ENCODE peak calls at places on chromosome 6, in four cellular contexts. Y is fibroblast of lung, I is HEK293T, L is skeletal muscle cell. C is an unnamed sample.

GRCh38 chr6:122984393-122984792 is 11.6 kb upstream of the CLVS2 start:
- DNase-seq in Y (no peak), I (no peak), L (no peak), C (no peak)

GRCh38 chr6:43970068-43970912 is 157.0 kb downstream of the MRPL14 start:
- DNase-seq in Y (no peak), I (no peak), L (no peak), C (no peak)

GRCh38 chr6:89321571-89321970 is 6.5 kb upstream of the GABRR2 start:
- DNase-seq in Y (no peak), I (no peak), L (no peak), C (no peak)

GRCh38 chr6:46044876-46045617 is 29.4 kb upstream of the CLIC5 start:
- DNase-seq in Y (peak), I (peak), L (peak), C (no peak)

GRCh38 chr6:12525276-12525675 is 191.3 kb upstream of the PHACTR1 start:
- DNase-seq in Y (no peak), I (no peak), L (no peak), C (no peak)

GRCh38 chr6:153162646-153163045 is 31.6 kb upstream of the RGS17 start:
- DNase-seq in Y (peak), I (no peak), L (no peak), C (no peak)

GRCh38 chr6:38427492-38428210 is 212.1 kb downstream of the BTBD9 start:
- DNase-seq in Y (no peak), I (no peak), L (no peak), C (no peak)

GRCh38 chr6:155215906-155216305 is 47.9 kb upstream of the CLDN20 start:
- DNase-seq in Y (no peak), I (no peak), L (no peak), C (no peak)

GRCh38 chr6:14552891-14553290 is 435.3 kb downstream of the CD83 start:
- DNase-seq in Y (no peak), I (no peak), L (no peak), C (no peak)

GRCh38 chr6:166637806-166638458 is 10.9 kb upstream of the RPS6KA2 start:
- DNase-seq in Y (no peak), I (no peak), L (no peak), C (no peak)

GRCh38 chr6:32954983-32955802 is 2.3 kb upstream of the HLA-DMA start:
- DNase-seq in Y (no peak), I (peak), L (no peak), C (no peak)

GRCh38 chr6:52162940-52163908 is 23.0 kb upstream of the IL17A start:
- DNase-seq in Y (peak), I (peak), L (no peak), C (no peak)

GRCh38 chr6:39362487-39362865 is 40.0 kb upstream of the KCNK16 start:
- DNase-seq in Y (peak), I (peak), L (no peak), C (peak)

GRCh38 chr6:36666726-36667591 is 11.6 kb upstream of the CDKN1A start:
- DNase-seq in Y (peak), I (peak), L (peak), C (peak)

GRCh38 chr6:35136185-35136584 is 5.0 kb downstream of the TCP11 start:
- DNase-seq in Y (no peak), I (no peak), L (no peak), C (no peak)

GRCh38 chr6:155100591-155100990 is 105.5 kb downstream of the TIAM2 start:
- DNase-seq in Y (no peak), I (no peak), L (no peak), C (no peak)

GRCh38 chr6:89952696-89953095 is 58.4 kb downstream of the GJA10 start:
- DNase-seq in Y (peak), I (no peak), L (peak), C (no peak)

GRCh38 chr6:69907981-69908498 is 41.7 kb downstream of the COL19A1 start:
- DNase-seq in Y (peak), I (no peak), L (peak), C (no peak)

GRCh38 chr6:42400031-42400760 is 51.5 kb downstream of the TRERF1 start:
- DNase-seq in Y (no peak), I (no peak), L (no peak), C (no peak)